ENCODE peak calls at places on chromosomes 4 and X, in five cellular contexts. O is astrocyte; D is CD4-positive, CD25-positive, alpha-beta regulatory T cell; U is tibial artery; S is aorta. M is an unnamed sample.
A peak's percentile ranks its signal among the peaks of the same experiment; 100 is the strongest.

GRCh38 chrX:727738-728621 is 97.4 kb downstream of the SHOX start:
- DNase-seq in O (no peak), D (no peak), U (no peak), S (no peak), M (no peak)

GRCh38 chr4:141328550-141329173 is 108.0 kb downstream of the ZNF330 start:
- DNase-seq in O (no peak), D (no peak), U (no peak), S (no peak), M (no peak)

GRCh38 chrX:18885317-18886004 is 98.5 kb downstream of the PHKA2 start:
- DNase-seq in O (peak; percentile 45), D (no peak), U (peak; percentile 72), S (peak; percentile 80), M (no peak)

GRCh38 chr4:3533421-3533820 is 1.2 kb upstream of the LRPAP1 start:
- DNase-seq in O (no peak), D (no peak), U (no peak), S (no peak), M (no peak)

GRCh38 chrX:147891886-147892285 is 19.8 kb upstream of the FMR1 start:
- DNase-seq in O (no peak), D (no peak), U (no peak), S (no peak), M (no peak)

GRCh38 chrX:34891391-34891790 is 51.2 kb upstream of the FAM47B start:
- DNase-seq in O (no peak), D (no peak), U (no peak), S (no peak), M (no peak)

GRCh38 chrX:16589211-16589610 is 60.7 kb upstream of the S100G start:
- DNase-seq in O (peak; percentile 63), D (no peak), U (no peak), S (no peak), M (no peak)

GRCh38 chr4:160352637-160353036 is 1249.8 kb downstream of the RAPGEF2 start:
- DNase-seq in O (no peak), D (no peak), U (no peak), S (no peak), M (no peak)

GRCh38 chrX:13360146-13360545 is 40.3 kb upstream of the ATXN3L start:
- DNase-seq in O (no peak), D (no peak), U (no peak), S (no peak), M (no peak)

GRCh38 chrX:24657671-24658410 is 10.7 kb upstream of the PCYT1B start:
- DNase-seq in O (no peak), D (no peak), U (no peak), S (no peak), M (no peak)

GRCh38 chr4:6331018-6331417 is 61.4 kb downstream of the WFS1 start:
- DNase-seq in O (no peak), D (no peak), U (no peak), S (no peak), M (no peak)

GRCh38 chr4:38036548-38036947 is 76.3 kb downstream of the PTTG2 start:
- DNase-seq in O (no peak), D (no peak), U (no peak), S (no peak), M (no peak)

GRCh38 chrX:46587158-46587557 is 13.6 kb downstream of the CHST7 start:
- DNase-seq in O (peak; percentile 52), D (no peak), U (no peak), S (no peak), M (no peak)

GRCh38 chrX:96682516-96682915 is 2.1 kb upstream of the DIAPH2 start:
- DNase-seq in O (no peak), D (no peak), U (no peak), S (no peak), M (no peak)

GRCh38 chrX:31269914-31270313 is 198.1 kb upstream of the FTHL17 start:
- DNase-seq in O (no peak), D (no peak), U (no peak), S (no peak), M (no peak)

GRCh38 chr4:27366424-27366823 is 505.8 kb downstream of the STIM2 start:
- DNase-seq in O (peak; percentile 97), D (no peak), U (no peak), S (no peak), M (no peak)

GRCh38 chr4:80486603-80487002 is 151.1 kb downstream of the CFAP299 start:
- DNase-seq in O (no peak), D (no peak), U (no peak), S (no peak), M (no peak)

DNA sequence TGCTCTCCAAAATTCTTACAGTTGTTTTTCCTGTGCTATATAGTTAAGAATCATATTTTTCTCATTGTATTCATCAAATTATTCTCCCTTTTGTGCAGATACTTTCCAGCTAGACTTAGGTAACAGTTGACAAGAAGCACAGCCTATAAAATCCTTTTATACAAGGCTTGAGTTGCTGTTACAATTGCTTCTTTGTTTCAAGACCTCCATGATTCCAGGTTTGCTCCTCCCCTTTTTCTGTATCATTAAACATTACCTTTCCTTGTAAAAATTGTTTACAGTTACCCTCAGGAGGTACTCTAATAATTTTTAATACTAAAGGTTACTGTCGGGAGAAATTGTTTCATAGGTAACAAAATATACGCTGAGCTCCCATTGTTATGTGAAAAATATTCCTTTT is 192.3 kb upstream of the GRID2 start:
- DNase-seq in O (no peak), D (no peak), U (no peak), S (no peak), M (no peak)
- H3K4me3 ChIP-seq in O (no peak overlapping the region), D (no peak overlapping the region), U (no peak overlapping the region), S (no peak overlapping the region), M (no peak overlapping the region)

GRCh38 chrX:134002921-134003615 is 17.7 kb upstream of the GPC3 start:
- DNase-seq in O (no peak), D (no peak), U (no peak), S (no peak), M (no peak)
- H3K27ac ChIP-seq in O (no peak overlapping the region), D (no peak overlapping the region), U (no peak overlapping the region), S (no peak overlapping the region), M (no peak overlapping the region)

GRCh38 chr4:17492876-17493275 is 19.0 kb downstream of the QDPR start:
- DNase-seq in O (no peak), D (no peak), U (no peak), S (no peak), M (no peak)
- H3K36me3 ChIP-seq in O (peaks cover 19% of the 10 kb centered on the region), D (peaks cover 41% of the 10 kb centered on the region), U (peaks cover 38% of the 10 kb centered on the region), S (peaks cover 10% of the 10 kb centered on the region), M (peaks cover 5% of the 10 kb centered on the region)

DNA sequence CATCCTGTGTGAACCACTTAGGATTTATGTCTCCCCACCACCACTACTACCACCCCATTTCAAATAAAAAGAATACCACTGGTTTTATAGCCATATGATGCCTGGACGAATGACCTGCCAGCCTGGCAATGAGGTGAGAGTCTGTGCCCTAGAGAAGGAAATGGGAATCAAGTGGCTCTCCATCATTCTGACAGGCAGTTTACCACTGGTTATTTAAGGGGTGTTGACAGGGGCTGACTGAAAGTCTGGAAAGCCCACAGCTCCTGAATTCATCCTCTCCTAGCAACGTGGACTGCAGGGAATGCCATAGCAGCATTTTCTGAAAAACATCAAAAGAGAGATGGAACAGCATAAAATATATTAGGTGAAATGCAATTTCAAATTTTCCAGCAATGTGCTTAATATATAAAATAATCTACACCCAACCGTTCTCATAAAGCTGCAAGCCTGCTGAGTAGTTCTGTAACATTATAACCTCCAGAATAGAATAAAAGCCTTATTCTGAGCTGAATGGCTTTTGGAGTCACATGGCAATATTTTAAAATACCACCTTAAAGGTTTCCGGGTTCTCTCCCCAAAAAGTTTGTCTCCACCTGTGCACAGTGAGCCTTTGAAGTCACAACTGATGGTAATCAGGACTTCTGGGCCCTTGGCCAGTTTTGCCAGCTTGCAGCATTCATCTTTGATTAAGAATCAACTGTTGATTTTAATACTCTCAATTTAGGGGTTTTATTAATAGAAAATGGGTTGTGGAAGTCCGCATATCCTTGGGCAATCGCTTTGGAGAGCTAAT is 121.5 kb downstream of the DCTD start:
- DNase-seq in O (no peak), D (no peak), U (no peak), S (no peak), M (no peak)
- H3K4me3 ChIP-seq in O (no peak overlapping the region), D (no peak overlapping the region), U (no peak overlapping the region), S (no peak overlapping the region), M (no peak overlapping the region)

GRCh38 chr4:23945521-23946017 is 55.7 kb upstream of the PPARGC1A start:
- DNase-seq in O (peak; percentile 73), D (no peak), U (no peak), S (no peak), M (peak; percentile 24)

GRCh38 chr4:23943478-23943877 is 53.6 kb upstream of the PPARGC1A start:
- DNase-seq in O (no peak), D (no peak), U (no peak), S (no peak), M (no peak)

GRCh38 chr4:23942491-23942890 is 52.6 kb upstream of the PPARGC1A start:
- DNase-seq in O (no peak), D (no peak), U (no peak), S (no peak), M (no peak)

GRCh38 chr4:23947826-23948225 is 58.0 kb upstream of the PPARGC1A start:
- DNase-seq in O (no peak), D (no peak), U (no peak), S (no peak), M (no peak)

DNA sequence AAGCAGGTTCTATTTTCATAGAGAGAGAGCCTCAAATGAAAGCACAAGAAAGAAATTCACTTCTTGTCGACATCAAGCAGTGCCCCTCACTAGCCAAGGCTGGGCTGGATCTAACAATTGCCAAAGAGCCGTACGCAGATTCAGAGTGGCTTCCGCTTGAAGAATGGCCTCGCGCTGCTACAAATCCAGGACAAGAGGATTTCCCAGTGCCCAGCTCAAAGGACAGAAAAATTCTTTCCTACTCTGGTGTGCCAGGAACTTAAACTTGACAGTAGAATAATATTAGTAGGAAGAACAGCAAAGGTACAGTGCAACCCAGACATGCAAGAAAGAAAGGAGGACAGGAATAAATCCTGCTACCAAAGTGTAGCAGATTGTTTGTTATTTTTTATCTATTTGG is 56.5 kb upstream of the PPARGC1A start:
- DNase-seq in O (no peak), D (no peak), U (no peak), S (no peak), M (no peak)
- H3K27ac ChIP-seq in O (peak overlapping the region; percentile 42), D (no peak overlapping the region), U (no peak overlapping the region), S (no peak overlapping the region), M (no peak overlapping the region)

DNA sequence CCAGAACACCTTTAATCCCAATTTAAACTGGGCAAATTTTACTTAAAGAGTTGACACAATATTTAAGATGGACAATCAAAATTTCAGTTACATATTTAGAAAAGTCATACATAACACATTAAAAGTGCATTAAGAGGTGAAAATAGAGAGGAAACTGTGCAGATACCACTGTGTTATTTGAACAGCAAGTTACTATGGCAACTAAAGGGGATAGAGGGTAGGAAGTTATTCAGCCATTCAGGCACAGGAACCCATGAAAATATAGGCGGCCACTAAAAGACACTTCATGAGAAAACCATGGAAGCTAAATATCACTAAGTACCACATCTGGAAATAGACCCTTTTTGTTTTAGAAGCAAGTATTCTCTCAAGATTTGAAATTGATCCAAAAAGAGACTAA is 75.1 kb downstream of the PDGFC start:
- DNase-seq in O (no peak), D (no peak), U (no peak), S (no peak), M (no peak)
- H3K36me3 ChIP-seq in O (no peaks in the 10 kb centered on the region), D (no peaks in the 10 kb centered on the region), U (no peaks in the 10 kb centered on the region), S (no peaks in the 10 kb centered on the region), M (no peaks in the 10 kb centered on the region)

GRCh38 chrX:131728295-131729145 is 184.6 kb downstream of the OR13H1 start:
- DNase-seq in O (peak; percentile 49), D (no peak), U (no peak), S (no peak), M (peak; percentile 88)
- H3K4me3 ChIP-seq in O (no peak overlapping the region), D (peak overlapping the region; percentile 58), U (no peak overlapping the region), S (peak overlapping the region; percentile 19), M (peak overlapping the region; percentile 41)

M was measured in pancreas.